ENCODE peak calls at places on chromosomes 11 and 22, in four cellular contexts. One of them, this sample, is unnamed.

GRCh38 chr11:61266602-61267001 is 25.6 kb downstream of the PGA5 start:
- DNase-seq in HL-60: no peak
- DNase-seq in K562: peak; percentile 65
- DNase-seq in GM12878: no peak
- DNase-seq in this sample: no peak

GRCh38 chr11:18457435-18457834 is 1.8 kb downstream of the LDHAL6A start:
- DNase-seq in HL-60: no peak
- DNase-seq in K562: peak; percentile 8
- DNase-seq in GM12878: no peak
- DNase-seq in this sample: no peak

GRCh38 chr11:132451942-132452601 is 1080.2 kb downstream of the OPCML start:
- DNase-seq in HL-60: no peak
- DNase-seq in K562: no peak
- DNase-seq in GM12878: no peak
- DNase-seq in this sample: no peak

GRCh38 chr11:46044601-46045000 is 76.7 kb downstream of the PHF21A start:
- DNase-seq in HL-60: no peak
- DNase-seq in K562: no peak
- DNase-seq in GM12878: no peak
- DNase-seq in this sample: no peak

GRCh38 chr11:1829039-1829820 is 5.6 kb upstream of the SYT8 start:
- DNase-seq in HL-60: no peak
- DNase-seq in K562: no peak
- DNase-seq in GM12878: no peak
- DNase-seq in this sample: no peak

GRCh38 chr11:35539256-35539655 is 13.8 kb upstream of the PAMR1 start:
- DNase-seq in HL-60: no peak
- DNase-seq in K562: no peak
- DNase-seq in GM12878: no peak
- DNase-seq in this sample: no peak

GRCh38 chr11:40337118-40337517 is 1122.3 kb downstream of the LRRC4C start:
- DNase-seq in HL-60: no peak
- DNase-seq in K562: no peak
- DNase-seq in GM12878: no peak
- DNase-seq in this sample: no peak

GRCh38 chr22:26568207-26568706 is 21.7 kb downstream of the TPST2 start:
- DNase-seq in HL-60: no peak
- DNase-seq in K562: no peak
- DNase-seq in GM12878: no peak
- DNase-seq in this sample: no peak

GRCh38 chr11:74615988-74616387 is 23.6 kb downstream of the POLD3 start:
- DNase-seq in HL-60: no peak
- DNase-seq in K562: no peak
- DNase-seq in GM12878: no peak
- DNase-seq in this sample: no peak

GRCh38 chr11:46383974-46384701 is 2.7 kb downstream of the MDK start:
- DNase-seq in HL-60: no peak
- DNase-seq in K562: peak; percentile 46
- DNase-seq in GM12878: no peak
- DNase-seq in this sample: no peak

GRCh38 chr11:109071712-109072524 is 350.1 kb upstream of the C11orf87 start:
- DNase-seq in HL-60: no peak
- DNase-seq in K562: no peak
- DNase-seq in GM12878: no peak
- DNase-seq in this sample: no peak

GRCh38 chr11:119751281-119752060 is 22.5 kb upstream of the NECTIN1 start:
- DNase-seq in HL-60: peak; percentile 13
- DNase-seq in K562: no peak
- DNase-seq in GM12878: peak; percentile 70
- DNase-seq in this sample: peak; percentile 46

GRCh38 chr22:37843746-37844089 is 416 bp downstream of the ANKRD54 start:
- DNase-seq in HL-60: peak; percentile 48
- DNase-seq in K562: peak; percentile 54
- DNase-seq in GM12878: no peak
- DNase-seq in this sample: peak; percentile 51

GRCh38 chr22:39234867-39235687 is 9.7 kb downstream of the PDGFB start:
- DNase-seq in HL-60: no peak
- DNase-seq in K562: no peak
- DNase-seq in GM12878: no peak
- DNase-seq in this sample: no peak

GRCh38 chr22:27107005-27107404 is 449.6 kb downstream of the MIAT start:
- DNase-seq in HL-60: no peak
- DNase-seq in K562: no peak
- DNase-seq in GM12878: no peak
- DNase-seq in this sample: no peak

GRCh38 chr11:59174664-59175033 is 2.7 kb downstream of the DTX4 start:
- DNase-seq in HL-60: no peak
- DNase-seq in K562: no peak
- DNase-seq in GM12878: no peak
- DNase-seq in this sample: no peak

GRCh38 chr11:76692956-76693355 is 22.4 kb upstream of the LRRC32 start:
- DNase-seq in HL-60: no peak
- DNase-seq in K562: no peak
- DNase-seq in GM12878: no peak
- DNase-seq in this sample: no peak

GRCh38 chr22:26743149-26743548 is 85.8 kb downstream of the MIAT start:
- DNase-seq in HL-60: no peak
- DNase-seq in K562: peak; percentile 50
- DNase-seq in GM12878: no peak
- DNase-seq in this sample: no peak

GRCh38 chr11:46560300-46561025 is 33.4 kb downstream of the AMBRA1 start:
- DNase-seq in HL-60: peak; percentile 23
- DNase-seq in K562: no peak
- DNase-seq in GM12878: peak; percentile 33
- DNase-seq in this sample: no peak

GRCh38 chr22:29095459-29095858 is 22.6 kb downstream of the KREMEN1 start:
- DNase-seq in HL-60: no peak
- DNase-seq in K562: no peak
- DNase-seq in GM12878: no peak
- DNase-seq in this sample: no peak

GRCh38 chr22:43128928-43129424 is 14.2 kb downstream of the MCAT start:
- DNase-seq in HL-60: no peak
- DNase-seq in K562: peak; percentile 64
- DNase-seq in GM12878: no peak
- DNase-seq in this sample: no peak

GRCh38 chr11:69013009-69013951 is at the start of gene MRGPRF:
- DNase-seq in HL-60: peak; percentile 15
- DNase-seq in K562: no peak
- DNase-seq in GM12878: no peak
- DNase-seq in this sample: no peak

GRCh38 chr11:58513747-58514367 is 6.0 kb upstream of the OR5B21 start:
- DNase-seq in HL-60: peak; percentile 42
- DNase-seq in K562: peak; percentile 52
- DNase-seq in GM12878: no peak
- DNase-seq in this sample: no peak

GRCh38 chr11:107307991-107308390 is 149.6 kb downstream of the CWF19L2 start:
- DNase-seq in HL-60: no peak
- DNase-seq in K562: no peak
- DNase-seq in GM12878: no peak
- DNase-seq in this sample: no peak

GRCh38 chr11:894575-895201 is 15.9 kb downstream of the CHID1 start:
- DNase-seq in HL-60: no peak
- DNase-seq in K562: no peak
- DNase-seq in GM12878: no peak
- DNase-seq in this sample: no peak

GRCh38 chr11:122791836-122792235 is 46.5 kb upstream of the CRTAM start:
- DNase-seq in HL-60: no peak
- DNase-seq in K562: no peak
- DNase-seq in GM12878: no peak
- DNase-seq in this sample: no peak

GRCh38 chr11:88886796-88887195 is 179.0 kb downstream of the GRM5 start:
- DNase-seq in HL-60: peak; percentile 49
- DNase-seq in K562: peak; percentile 15
- DNase-seq in GM12878: peak; percentile 11
- DNase-seq in this sample: no peak

GRCh38 chr22:46443850-46444389 is 93.5 kb downstream of the CELSR1 start:
- DNase-seq in HL-60: no peak
- DNase-seq in K562: no peak
- DNase-seq in GM12878: no peak
- DNase-seq in this sample: no peak

GRCh38 chr11:76329983-76330382 is 50.9 kb downstream of the THAP12 start:
- DNase-seq in HL-60: no peak
- DNase-seq in K562: no peak
- DNase-seq in GM12878: no peak
- DNase-seq in this sample: no peak

DNA sequence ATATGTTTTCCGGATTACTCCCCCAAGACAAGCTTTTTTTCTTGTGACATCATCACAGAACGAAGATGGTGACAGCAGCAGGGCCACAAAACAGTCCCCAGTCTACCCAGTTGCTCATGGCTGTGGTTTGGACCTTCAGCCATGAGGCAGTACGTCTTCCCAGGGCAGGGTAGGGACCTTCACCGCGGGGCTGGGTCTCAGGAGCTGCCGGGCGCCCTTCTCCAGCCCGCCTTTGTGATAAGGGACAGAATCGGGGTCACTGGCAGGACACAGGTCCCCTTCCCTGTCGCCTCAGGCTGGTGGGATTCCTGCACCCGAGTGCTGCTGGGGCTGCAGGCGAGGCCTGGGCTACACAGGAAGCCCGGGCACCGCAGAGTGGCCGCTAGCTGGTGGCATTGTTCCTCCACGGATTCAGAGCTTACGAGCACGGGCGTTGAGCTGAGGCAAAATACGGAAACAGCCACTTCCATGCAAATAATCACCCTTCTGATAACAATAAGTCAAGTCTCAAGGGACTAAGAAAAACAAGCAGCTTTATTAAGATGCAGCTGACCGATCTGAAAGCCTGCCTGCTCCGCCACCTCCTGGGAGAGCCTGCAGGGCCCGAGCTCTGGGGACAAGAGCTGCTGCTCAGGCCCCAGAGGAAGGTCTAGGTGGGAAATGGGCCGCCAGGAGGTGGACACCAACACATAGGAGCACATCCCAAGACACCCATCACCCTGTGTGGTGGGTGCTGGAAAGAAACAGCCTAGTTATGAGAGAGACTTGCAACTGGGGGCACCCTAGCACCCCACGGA is 12.3 kb downstream of the TBX1 start:
- DNase-seq in HL-60: peak; percentile 46
- DNase-seq in K562: peak; percentile 69
- DNase-seq in GM12878: peak; percentile 61
- DNase-seq in this sample: no peak
- TF ChIP-seq POLR2AphosphoS5 in HL-60: no peak
- TF ChIP-seq POLR2AphosphoS5 in K562: no peak
- TF ChIP-seq POLR2AphosphoS5 in GM12878: no peak
- TF ChIP-seq POLR2AphosphoS5 in this sample: no peak

GRCh38 chr11:26191193-26191592 is 140.7 kb upstream of the ANO3 start:
- DNase-seq in HL-60: no peak
- DNase-seq in K562: no peak
- DNase-seq in GM12878: no peak
- DNase-seq in this sample: no peak

GRCh38 chr11:26186389-26186788 is 145.5 kb upstream of the ANO3 start:
- DNase-seq in HL-60: no peak
- DNase-seq in K562: no peak
- DNase-seq in GM12878: no peak
- DNase-seq in this sample: no peak

GRCh38 chr11:26188559-26188958 is 143.4 kb upstream of the ANO3 start:
- DNase-seq in HL-60: no peak
- DNase-seq in K562: no peak
- DNase-seq in GM12878: no peak
- DNase-seq in this sample: no peak

DNA sequence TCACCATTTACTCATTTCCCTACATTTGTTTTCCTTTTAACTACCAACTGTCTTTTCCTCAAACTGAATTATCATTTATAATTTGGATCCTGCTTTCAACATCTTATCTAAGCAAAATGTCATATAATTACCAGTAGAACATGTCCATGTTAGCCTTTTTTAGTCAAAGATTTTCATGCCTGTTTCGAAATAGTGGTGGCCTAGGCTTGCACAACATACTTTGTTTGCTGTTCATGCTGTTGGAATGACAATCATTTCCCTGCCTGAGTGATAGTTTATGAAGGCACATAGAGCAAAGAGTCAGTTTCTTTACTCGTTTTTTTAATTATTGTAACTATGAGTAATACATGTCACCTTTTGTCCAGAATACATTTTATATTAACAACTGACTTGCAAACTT is 144.3 kb upstream of the ANO3 start:
- DNase-seq in HL-60: no peak
- DNase-seq in K562: no peak
- DNase-seq in GM12878: no peak
- DNase-seq in this sample: no peak
- TF ChIP-seq SPI1 in HL-60: no peak
- TF ChIP-seq SPI1 in K562: no peak
- TF ChIP-seq SPI1 in GM12878: no peak
- TF ChIP-seq SPI1 in this sample: no peak

DNA sequence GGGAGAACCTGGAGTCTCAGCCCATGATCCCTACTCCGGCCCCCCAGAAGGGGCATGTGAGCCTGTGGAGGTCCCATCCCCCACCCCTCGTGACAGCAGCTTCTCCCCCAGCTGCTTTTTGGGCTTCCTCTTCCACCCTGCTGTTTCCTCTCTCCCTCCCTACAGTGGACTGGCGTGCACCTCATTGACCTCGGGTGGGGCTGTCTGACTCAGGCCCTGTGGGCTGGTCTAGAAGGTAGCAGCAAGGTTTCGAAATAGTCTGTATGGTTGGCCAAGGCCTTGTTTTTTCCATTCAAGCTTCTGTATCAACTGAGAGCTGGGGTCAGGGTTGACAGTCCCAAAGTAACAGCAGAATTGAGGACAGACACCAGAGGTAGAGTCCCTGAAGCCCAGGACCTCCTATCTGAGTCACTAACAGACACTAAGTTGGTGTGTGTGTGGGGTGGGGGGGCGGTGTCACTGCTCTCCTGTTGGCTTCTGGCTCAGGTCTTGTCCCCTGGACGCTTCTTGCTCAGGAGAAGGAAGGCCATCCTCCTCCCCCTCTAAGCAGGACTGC is 7.7 kb downstream of the SLC37A2 start:
- DNase-seq in HL-60: peak; percentile 98
- DNase-seq in K562: peak; percentile 87
- DNase-seq in GM12878: peak; percentile 56
- DNase-seq in this sample: no peak
- TF ChIP-seq POLR2AphosphoS5 in HL-60: peak; percentile 94
- TF ChIP-seq POLR2AphosphoS5 in K562: no peak
- TF ChIP-seq POLR2AphosphoS5 in GM12878: no peak
- TF ChIP-seq POLR2AphosphoS5 in this sample: no peak

DNA sequence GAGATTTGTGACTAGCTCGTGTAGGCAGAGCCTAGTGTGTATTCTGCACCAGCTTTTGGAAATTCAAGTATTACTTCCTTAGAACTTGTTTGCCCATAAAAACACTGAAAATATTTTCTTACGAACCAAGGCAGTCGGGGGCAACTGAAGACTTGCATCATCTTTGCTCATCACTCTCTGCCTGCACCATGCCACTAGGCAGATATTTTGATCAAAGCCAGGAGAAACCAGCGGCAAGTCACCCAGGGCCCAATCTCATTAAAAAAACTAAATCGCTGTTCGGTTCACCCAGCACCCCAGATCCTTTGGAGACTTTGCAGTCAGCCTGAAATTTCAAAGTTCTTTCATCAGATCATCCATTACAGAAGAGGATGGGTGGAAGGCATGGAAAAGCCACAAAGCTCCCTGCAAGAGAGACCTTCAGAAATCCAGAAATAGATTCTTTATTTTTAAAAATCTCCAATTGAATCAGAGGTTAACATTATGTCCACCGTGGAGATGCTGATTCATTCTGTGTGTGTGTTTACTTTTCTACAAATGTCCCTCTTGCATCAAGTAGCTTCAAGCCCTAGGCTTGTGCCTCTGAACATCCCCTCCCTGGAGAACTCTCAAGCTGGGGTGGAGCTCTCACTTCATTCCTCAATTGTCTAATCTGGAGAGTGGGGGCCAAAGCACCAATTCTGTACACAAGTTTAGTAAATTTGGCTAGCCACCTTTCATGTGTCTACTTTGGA is 78.4 kb downstream of the ETS1 start:
- DNase-seq in HL-60: no peak
- DNase-seq in K562: no peak
- DNase-seq in GM12878: no peak
- DNase-seq in this sample: no peak
- TF ChIP-seq SPI1 in HL-60: no peak
- TF ChIP-seq SPI1 in K562: no peak
- TF ChIP-seq SPI1 in GM12878: no peak
- TF ChIP-seq SPI1 in this sample: no peak

This sample was measured in GM12891.